ENCODE peak calls at places on chromosomes 7 and 10, in five cellular contexts. A is GM12878, O is HepG2, E is K562, H is H1. R is an unnamed sample.

GRCh38 chr7:30447466-30447865 is 31.1 kb downstream of the NOD1 start:
- DNase-seq in A (no peak), O (no peak), E (no peak), H (no peak), R (no peak)

GRCh38 chr7:26493737-26494423 is 202.2 kb downstream of the SNX10 start:
- DNase-seq in A (no peak), O (no peak), E (no peak), H (no peak), R (no peak)

GRCh38 chr7:121924273-121925184 is 51.6 kb downstream of the PTPRZ1 start:
- DNase-seq in A (no peak), O (no peak), E (no peak), H (no peak), R (no peak)

GRCh38 chr7:12637819-12638592 is 49.4 kb upstream of the ARL4A start:
- DNase-seq in A (no peak), O (no peak), E (peak; percentile 23), H (no peak), R (peak; percentile 19)

GRCh38 chr7:135189221-135189662 is 18.7 kb upstream of the CYREN start:
- DNase-seq in A (no peak), O (no peak), E (no peak), H (no peak), R (no peak)

GRCh38 chr7:5636446-5636835 is 145.0 kb downstream of the RNF216 start:
- DNase-seq in A (no peak), O (peak; percentile 32), E (no peak), H (no peak), R (no peak)

GRCh38 chr10:73997479-73997805 is 474 bp upstream of the VCL start:
- DNase-seq in A (no peak), O (no peak), E (peak; percentile 88), H (no peak), R (no peak)

GRCh38 chr7:134101716-134102115 is 25.4 kb upstream of the LRGUK start:
- DNase-seq in A (no peak), O (no peak), E (no peak), H (no peak), R (peak; percentile 25)

GRCh38 chr10:43055991-43056567 is 20.8 kb upstream of the RET start:
- DNase-seq in A (no peak), O (no peak), E (no peak), H (no peak), R (peak; percentile 87)

GRCh38 chr7:139588632-139589031 is 65.1 kb downstream of the CLEC2L start:
- DNase-seq in A (no peak), O (no peak), E (peak; percentile 61), H (no peak), R (no peak)

GRCh38 chr7:137715101-137715500 is 131.7 kb downstream of the DGKI start:
- DNase-seq in A (no peak), O (no peak), E (no peak), H (no peak), R (no peak)

GRCh38 chr7:34048445-34048844 is 143.1 kb downstream of the BMPER start:
- DNase-seq in A (no peak), O (no peak), E (no peak), H (no peak), R (no peak)

GRCh38 chr7:129434846-129435318 is 650 bp downstream of the STRIP2 start:
- DNase-seq in A (no peak), O (peak; percentile 2), E (peak; percentile 73), H (no peak), R (peak; percentile 76)

GRCh38 chr10:109037978-109038377 is 885.3 kb downstream of the XPNPEP1 start:
- DNase-seq in A (no peak), O (no peak), E (no peak), H (no peak), R (no peak)

GRCh38 chr7:84190016-84190705 is 4.4 kb downstream of the SEMA3A start:
- DNase-seq in A (no peak), O (no peak), E (no peak), H (no peak), R (no peak)

GRCh38 chr7:28069788-28070187 is 110.8 kb downstream of the JAZF1 start:
- DNase-seq in A (no peak), O (no peak), E (no peak), H (no peak), R (no peak)

GRCh38 chr10:114384181-114384580 is 20.1 kb downstream of the AFAP1L2 start:
- DNase-seq in A (no peak), O (no peak), E (no peak), H (no peak), R (no peak)

GRCh38 chr7:47568569-47568968 is 13.3 kb downstream of the TNS3 start:
- DNase-seq in A (no peak), O (no peak), E (no peak), H (no peak), R (peak; percentile 78)

GRCh38 chr10:123560301-123561144 is 105.6 kb upstream of the GPR26 start:
- DNase-seq in A (no peak), O (no peak), E (no peak), H (no peak), R (no peak)

GRCh38 chr10:96124230-96125141 is 5.6 kb upstream of the ZNF518A start:
- DNase-seq in A (no peak), O (peak; percentile 74), E (peak; percentile 84), H (peak; percentile 29), R (peak; percentile 30)

GRCh38 chr7:159017741-159018140 is 126.9 kb downstream of the VIPR2 start:
- DNase-seq in A (no peak), O (no peak), E (no peak), H (no peak), R (no peak)

GRCh38 chr7:73308665-73309214 is at the start of gene NSUN5:
- DNase-seq in A (peak; percentile 56), O (peak; percentile 74), E (peak; percentile 97), H (peak; percentile 62), R (peak; percentile 98)

GRCh38 chr7:140745654-140746053 is 49.1 kb downstream of the NDUFB2 start:
- DNase-seq in A (no peak), O (no peak), E (no peak), H (no peak), R (no peak)

GRCh38 chr7:29918850-29919249 is 70.8 kb downstream of the SCRN1 start:
- DNase-seq in A (no peak), O (no peak), E (no peak), H (no peak), R (no peak)

GRCh38 chr10:124527996-124528395 is 66.4 kb downstream of the LHPP start:
- DNase-seq in A (no peak), O (no peak), E (no peak), H (no peak), R (no peak)

DNA sequence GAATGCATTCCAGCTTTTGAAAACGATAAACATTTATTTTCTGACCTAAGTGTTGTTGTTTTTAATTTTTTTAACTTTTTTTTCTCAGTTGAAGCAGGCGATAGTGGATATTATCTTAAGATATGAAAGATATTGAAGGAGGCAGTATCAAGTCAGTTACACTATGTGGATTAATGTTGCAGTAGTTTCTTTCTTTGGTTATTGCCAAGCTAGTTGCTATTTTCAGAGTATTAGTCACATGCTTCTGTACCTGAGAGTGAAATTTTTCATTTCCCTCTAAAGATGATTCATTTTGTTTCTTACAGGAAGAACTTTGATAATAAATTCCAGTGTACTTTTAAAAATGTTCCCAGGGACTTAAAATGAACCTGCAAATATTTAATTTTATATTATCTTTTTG is 129.4 kb downstream of the KCND2 start:
- DNase-seq in A (no peak), O (no peak), E (no peak), H (no peak), R (no peak)
- TF ChIP-seq CHD2 in A (no peak), O (no peak), E (no peak), H (no peak), R (no peak)

DNA sequence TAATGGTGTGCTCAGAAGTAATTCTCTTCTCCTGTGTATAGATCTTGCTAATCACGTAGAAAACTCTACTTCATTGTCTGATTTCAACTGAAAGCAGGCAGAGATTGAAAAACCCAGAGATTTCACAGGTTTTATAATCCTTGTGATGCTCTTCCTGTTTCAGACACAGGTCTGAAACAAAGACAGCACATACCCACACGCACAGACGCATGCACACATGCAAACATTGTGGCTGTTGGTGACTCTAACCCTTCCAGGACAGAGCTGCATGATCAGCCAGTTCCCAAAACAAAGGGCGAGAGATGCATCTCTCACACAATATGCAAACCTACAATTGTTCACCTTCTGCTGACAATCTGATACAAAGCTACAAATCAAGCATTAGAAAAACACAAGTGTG is 11.1 kb upstream of the TFEC start:
- DNase-seq in A (peak; percentile 52), O (no peak), E (no peak), H (no peak), R (no peak)
- TF ChIP-seq TAF1 in A (no peak), O (no peak), E (no peak), H (no peak), R (no peak)

DNA sequence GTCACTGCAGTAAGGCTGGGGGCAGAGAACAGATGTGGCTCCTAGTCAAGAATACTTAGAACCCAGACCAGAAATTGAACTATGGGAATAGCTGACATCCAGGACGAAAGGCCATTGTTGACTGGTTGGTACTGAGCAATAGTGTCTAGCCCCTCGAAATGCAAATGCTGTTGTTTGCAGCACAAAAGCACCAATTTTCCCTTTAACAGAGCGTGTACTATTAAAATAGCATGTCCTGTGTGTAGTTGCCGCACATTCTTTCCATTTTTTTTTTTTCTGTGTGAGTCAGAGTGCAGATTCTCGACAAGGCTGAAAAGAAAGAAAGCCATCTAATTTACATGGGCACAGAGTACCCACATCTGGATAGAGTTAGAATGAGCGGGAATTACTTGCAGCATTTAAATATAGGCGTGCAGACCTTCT is 302.4 kb downstream of the PTEN start:
- DNase-seq in A (no peak), O (no peak), E (no peak), H (no peak), R (no peak)
- TF ChIP-seq CHD2 in A (no peak), O (no peak), E (no peak), H (no peak), R (no peak)

DNA sequence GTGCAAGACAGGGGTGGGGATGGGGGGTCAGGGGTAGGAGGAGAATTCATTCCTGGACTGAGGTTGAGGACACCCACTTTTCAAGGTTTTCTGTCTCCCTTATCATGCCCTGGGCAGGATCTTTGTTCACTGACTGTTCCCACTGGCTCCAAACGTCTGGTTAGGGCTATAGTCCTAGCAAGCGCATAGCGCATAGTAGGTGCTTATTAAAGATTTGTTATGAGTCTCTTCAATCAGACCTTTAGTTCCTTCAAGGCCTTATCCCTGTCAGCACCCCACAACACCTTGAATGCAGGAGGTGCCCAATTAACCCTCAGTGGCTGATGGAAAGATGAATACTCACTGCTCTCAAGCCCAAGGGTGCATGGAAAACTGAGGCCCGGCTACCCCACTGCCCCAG is 177.9 kb downstream of the SH3PXD2A start:
- DNase-seq in A (no peak), O (no peak), E (no peak), H (no peak), R (no peak)
- TF ChIP-seq TAF1 in A (no peak), O (no peak), E (no peak), H (no peak), R (no peak)

GRCh38 chr7:149666360-149666905 is 107.0 kb downstream of the ZNF467 start:
- DNase-seq in A (no peak), O (no peak), E (no peak), H (no peak), R (no peak)

GRCh38 chr7:149664176-149664575 is 109.2 kb downstream of the ZNF467 start:
- DNase-seq in A (no peak), O (no peak), E (no peak), H (no peak), R (no peak)

GRCh38 chr7:149664666-149665065 is 108.7 kb downstream of the ZNF467 start:
- DNase-seq in A (no peak), O (no peak), E (no peak), H (no peak), R (no peak)

GRCh38 chr7:149662591-149663095 is 110.7 kb downstream of the ZNF467 start:
- DNase-seq in A (peak; percentile 8), O (peak; percentile 75), E (peak; percentile 91), H (peak; percentile 82), R (peak; percentile 44)
- TF ChIP-seq CHD2 in A (no peak), O (no peak), E (no peak), H (no peak), R (no peak)

R was measured in SK-N-SH.